ENCODE peak calls at places on chromosomes 4 and X, in eight cellular contexts. One of them, this sample, is unnamed.

GRCh38 chrX:53282313-53282712 is 929 bp upstream of the IQSEC2 start:
- DNase-seq in ovary: peak
- DNase-seq in endodermal cell: peak
- DNase-seq in spleen: no peak
- DNase-seq in pancreas: no peak
- DNase-seq in brain microvascular endothelial cell: no peak
- DNase-seq in CD8-positive, alpha-beta T cell: no peak
- DNase-seq in GM10248: no peak
- DNase-seq in this sample: no peak

GRCh38 chrX:17374619-17375360 is at the start of gene NHS:
- DNase-seq in brain microvascular endothelial cell: peak
- DNase-seq in endodermal cell: peak
- DNase-seq in ovary: peak
- DNase-seq in GM10248: no peak
- DNase-seq in pancreas: peak
- DNase-seq in spleen: peak
- DNase-seq in CD8-positive, alpha-beta T cell: no peak
- DNase-seq in this sample: peak

GRCh38 chr4:119709418-119709817 is 80.8 kb upstream of the PDE5A start:
- DNase-seq in pancreas: no peak
- DNase-seq in GM10248: no peak
- DNase-seq in spleen: no peak
- DNase-seq in CD8-positive, alpha-beta T cell: no peak
- DNase-seq in ovary: no peak
- DNase-seq in brain microvascular endothelial cell: no peak
- DNase-seq in endodermal cell: no peak
- DNase-seq in this sample: no peak

GRCh38 chr4:52751349-52751911 is at the start of gene ERVMER34-1:
- DNase-seq in pancreas: peak
- DNase-seq in GM10248: no peak
- DNase-seq in ovary: peak
- DNase-seq in brain microvascular endothelial cell: peak
- DNase-seq in endodermal cell: peak
- DNase-seq in CD8-positive, alpha-beta T cell: no peak
- DNase-seq in spleen: no peak
- DNase-seq in this sample: peak

GRCh38 chr4:173466101-173466500 is 63.9 kb downstream of the HAND2 start:
- DNase-seq in spleen: no peak
- DNase-seq in GM10248: no peak
- DNase-seq in ovary: no peak
- DNase-seq in brain microvascular endothelial cell: no peak
- DNase-seq in pancreas: no peak
- DNase-seq in endodermal cell: no peak
- DNase-seq in CD8-positive, alpha-beta T cell: no peak
- DNase-seq in this sample: no peak

GRCh38 chr4:25563071-25563564 is 92.5 kb upstream of the SLC34A2 start:
- DNase-seq in GM10248: no peak
- DNase-seq in CD8-positive, alpha-beta T cell: no peak
- DNase-seq in pancreas: no peak
- DNase-seq in brain microvascular endothelial cell: no peak
- DNase-seq in endodermal cell: peak
- DNase-seq in ovary: no peak
- DNase-seq in spleen: no peak
- DNase-seq in this sample: no peak

GRCh38 chr4:113604955-113605354 is 156.6 kb downstream of the CAMK2D start:
- DNase-seq in endodermal cell: no peak
- DNase-seq in CD8-positive, alpha-beta T cell: no peak
- DNase-seq in ovary: no peak
- DNase-seq in spleen: no peak
- DNase-seq in pancreas: no peak
- DNase-seq in brain microvascular endothelial cell: peak
- DNase-seq in GM10248: no peak
- DNase-seq in this sample: no peak

GRCh38 chr4:1960170-1960825 is 48.5 kb downstream of the NELFA start:
- DNase-seq in ovary: no peak
- DNase-seq in GM10248: no peak
- DNase-seq in endodermal cell: no peak
- DNase-seq in brain microvascular endothelial cell: peak
- DNase-seq in spleen: no peak
- DNase-seq in CD8-positive, alpha-beta T cell: no peak
- DNase-seq in pancreas: no peak
- DNase-seq in this sample: no peak

GRCh38 chrX:91434351-91435168 is at the start of gene PABPC5:
- DNase-seq in spleen: peak
- DNase-seq in pancreas: peak
- DNase-seq in brain microvascular endothelial cell: peak
- DNase-seq in CD8-positive, alpha-beta T cell: no peak
- DNase-seq in GM10248: no peak
- DNase-seq in ovary: peak
- DNase-seq in endodermal cell: peak
- DNase-seq in this sample: peak

GRCh38 chrX:85698921-85699320 is 319.5 kb upstream of the POF1B start:
- DNase-seq in CD8-positive, alpha-beta T cell: no peak
- DNase-seq in endodermal cell: peak
- DNase-seq in brain microvascular endothelial cell: no peak
- DNase-seq in pancreas: peak
- DNase-seq in spleen: peak
- DNase-seq in GM10248: no peak
- DNase-seq in ovary: no peak
- DNase-seq in this sample: no peak

DNA sequence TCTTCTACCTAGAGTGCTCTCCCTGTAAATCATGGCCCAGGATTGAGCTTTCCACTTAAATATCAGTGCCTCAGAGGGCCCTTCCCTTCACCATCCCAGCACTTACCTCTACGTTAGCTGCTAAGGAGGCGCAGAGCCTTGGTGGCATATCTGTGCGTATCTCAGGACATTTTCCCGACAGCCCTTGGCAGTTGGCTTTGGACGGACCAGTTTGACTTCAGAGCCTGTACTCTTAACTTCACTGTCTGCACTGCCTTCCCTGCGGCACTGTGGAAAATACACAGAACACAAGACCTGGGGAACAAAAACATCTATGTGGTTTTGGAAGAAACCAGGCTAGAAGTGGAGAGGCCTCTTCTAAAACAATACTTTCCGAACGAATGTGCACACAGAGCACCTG is 2.4 kb downstream of the TADA2B start:
- DNase-seq in spleen: no peak
- DNase-seq in pancreas: no peak
- DNase-seq in brain microvascular endothelial cell: no peak
- DNase-seq in CD8-positive, alpha-beta T cell: no peak
- DNase-seq in GM10248: no peak
- DNase-seq in endodermal cell: no peak
- DNase-seq in ovary: peak
- DNase-seq in this sample: no peak
- TF ChIP-seq CTCF in spleen: no peak
- TF ChIP-seq CTCF in pancreas: no peak
- TF ChIP-seq CTCF in brain microvascular endothelial cell: no peak
- TF ChIP-seq CTCF in CD8-positive, alpha-beta T cell: no peak
- TF ChIP-seq CTCF in GM10248: no peak
- TF ChIP-seq CTCF in endodermal cell: no peak
- TF ChIP-seq CTCF in ovary: no peak
- TF ChIP-seq CTCF in this sample: no peak

GRCh38 chr4:183758006-183758734 is 99.1 kb downstream of the TRAPPC11 start:
- DNase-seq in CD8-positive, alpha-beta T cell: no peak
- DNase-seq in endodermal cell: peak
- DNase-seq in ovary: peak
- DNase-seq in pancreas: no peak
- DNase-seq in GM10248: no peak
- DNase-seq in brain microvascular endothelial cell: no peak
- DNase-seq in spleen: no peak
- DNase-seq in this sample: no peak
- TF ChIP-seq CTCF in CD8-positive, alpha-beta T cell: no peak
- TF ChIP-seq CTCF in endodermal cell: peak
- TF ChIP-seq CTCF in ovary: no peak
- TF ChIP-seq CTCF in pancreas: no peak
- TF ChIP-seq CTCF in GM10248: no peak
- TF ChIP-seq CTCF in brain microvascular endothelial cell: peak
- TF ChIP-seq CTCF in spleen: no peak
- TF ChIP-seq CTCF in this sample: no peak

GRCh38 chr4:98508825-98509539 is 149.4 kb downstream of the TSPAN5 start:
- DNase-seq in GM10248: no peak
- DNase-seq in spleen: no peak
- DNase-seq in pancreas: no peak
- DNase-seq in CD8-positive, alpha-beta T cell: no peak
- DNase-seq in endodermal cell: no peak
- DNase-seq in brain microvascular endothelial cell: peak
- DNase-seq in ovary: no peak
- DNase-seq in this sample: no peak

GRCh38 chr4:98507299-98507698 is 151.1 kb downstream of the TSPAN5 start:
- DNase-seq in endodermal cell: no peak
- DNase-seq in GM10248: no peak
- DNase-seq in CD8-positive, alpha-beta T cell: no peak
- DNase-seq in spleen: no peak
- DNase-seq in pancreas: no peak
- DNase-seq in ovary: no peak
- DNase-seq in brain microvascular endothelial cell: no peak
- DNase-seq in this sample: no peak

GRCh38 chr4:98508248-98508647 is 150.2 kb downstream of the TSPAN5 start:
- DNase-seq in brain microvascular endothelial cell: no peak
- DNase-seq in ovary: no peak
- DNase-seq in spleen: no peak
- DNase-seq in GM10248: no peak
- DNase-seq in endodermal cell: no peak
- DNase-seq in CD8-positive, alpha-beta T cell: no peak
- DNase-seq in pancreas: no peak
- DNase-seq in this sample: no peak

GRCh38 chr4:98505991-98506390 is 152.4 kb downstream of the TSPAN5 start:
- DNase-seq in GM10248: no peak
- DNase-seq in ovary: no peak
- DNase-seq in brain microvascular endothelial cell: no peak
- DNase-seq in endodermal cell: no peak
- DNase-seq in spleen: no peak
- DNase-seq in pancreas: no peak
- DNase-seq in CD8-positive, alpha-beta T cell: no peak
- DNase-seq in this sample: no peak

DNA sequence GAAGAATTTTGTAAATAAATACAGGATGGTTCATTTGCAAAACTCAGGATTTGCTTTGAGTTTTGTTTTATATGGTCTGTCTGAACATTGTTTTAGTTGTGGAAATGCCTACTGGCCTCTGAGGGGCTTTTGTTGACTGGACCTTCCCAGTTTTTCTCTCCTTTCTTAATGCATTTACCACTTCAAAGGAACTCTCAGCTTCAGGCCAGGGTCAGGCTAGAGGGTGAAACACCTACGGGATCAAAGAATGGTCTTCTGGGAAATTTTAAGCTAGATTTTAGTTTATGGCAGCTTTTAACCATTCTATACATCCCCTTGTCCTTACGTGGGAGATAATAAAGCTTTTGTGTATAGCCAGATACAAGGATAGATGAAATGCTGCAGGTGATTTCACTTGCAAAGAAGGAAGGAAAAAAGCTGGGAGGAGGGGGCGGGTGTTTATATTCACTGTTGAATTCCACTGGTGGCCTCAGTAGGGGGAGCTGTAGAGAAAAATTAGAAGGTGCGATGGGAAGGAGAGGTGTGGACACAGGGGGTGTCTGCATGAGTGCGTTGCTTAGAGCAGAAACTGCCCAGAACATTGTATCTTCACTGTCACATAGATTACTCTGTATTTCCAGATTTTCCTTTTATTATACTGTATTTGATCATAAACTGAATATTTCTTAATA is 151.8 kb downstream of the TSPAN5 start:
- DNase-seq in spleen: no peak
- DNase-seq in brain microvascular endothelial cell: no peak
- DNase-seq in GM10248: no peak
- DNase-seq in CD8-positive, alpha-beta T cell: no peak
- DNase-seq in endodermal cell: peak
- DNase-seq in ovary: no peak
- DNase-seq in pancreas: no peak
- DNase-seq in this sample: no peak
- TF ChIP-seq CTCF in spleen: no peak
- TF ChIP-seq CTCF in brain microvascular endothelial cell: peak
- TF ChIP-seq CTCF in GM10248: no peak
- TF ChIP-seq CTCF in CD8-positive, alpha-beta T cell: no peak
- TF ChIP-seq CTCF in endodermal cell: peak
- TF ChIP-seq CTCF in ovary: no peak
- TF ChIP-seq CTCF in pancreas: no peak
- TF ChIP-seq CTCF in this sample: no peak

GRCh38 chrX:99394450-99394849 is 1015.6 kb downstream of the PCDH19 start:
- DNase-seq in brain microvascular endothelial cell: no peak
- DNase-seq in pancreas: no peak
- DNase-seq in endodermal cell: peak
- DNase-seq in ovary: no peak
- DNase-seq in GM10248: no peak
- DNase-seq in spleen: no peak
- DNase-seq in CD8-positive, alpha-beta T cell: no peak
- DNase-seq in this sample: no peak
- TF ChIP-seq CTCF in brain microvascular endothelial cell: no peak
- TF ChIP-seq CTCF in pancreas: no peak
- TF ChIP-seq CTCF in endodermal cell: peak
- TF ChIP-seq CTCF in ovary: no peak
- TF ChIP-seq CTCF in GM10248: no peak
- TF ChIP-seq CTCF in spleen: no peak
- TF ChIP-seq CTCF in CD8-positive, alpha-beta T cell: no peak
- TF ChIP-seq CTCF in this sample: no peak

DNA sequence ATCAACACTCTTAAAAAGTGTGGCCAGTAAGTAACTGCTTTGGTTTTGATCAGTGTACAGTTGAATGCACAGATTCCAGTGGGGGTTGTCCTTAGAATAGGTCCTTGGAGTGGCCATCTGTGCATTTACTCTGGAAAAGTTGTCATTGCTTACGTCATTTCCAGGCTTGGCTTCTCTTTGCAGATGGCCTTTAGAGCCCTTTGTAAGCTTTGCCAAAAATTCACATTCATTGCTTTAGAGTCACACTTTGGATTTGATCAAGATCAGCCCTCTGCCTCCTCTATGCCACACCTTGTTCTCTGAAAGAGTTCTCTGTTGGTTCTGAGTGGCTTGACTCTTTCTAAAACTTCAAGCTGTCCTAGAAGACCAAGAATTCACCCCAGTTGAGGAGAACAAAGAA is 83.9 kb downstream of the MAMLD1 start:
- DNase-seq in GM10248: no peak
- DNase-seq in ovary: no peak
- DNase-seq in endodermal cell: no peak
- DNase-seq in CD8-positive, alpha-beta T cell: no peak
- DNase-seq in brain microvascular endothelial cell: no peak
- DNase-seq in pancreas: no peak
- DNase-seq in spleen: no peak
- DNase-seq in this sample: no peak
- TF ChIP-seq CTCF in GM10248: no peak
- TF ChIP-seq CTCF in ovary: no peak
- TF ChIP-seq CTCF in endodermal cell: no peak
- TF ChIP-seq CTCF in CD8-positive, alpha-beta T cell: no peak
- TF ChIP-seq CTCF in brain microvascular endothelial cell: no peak
- TF ChIP-seq CTCF in pancreas: no peak
- TF ChIP-seq CTCF in spleen: no peak
- TF ChIP-seq CTCF in this sample: no peak

GRCh38 chr4:138981930-138982390 is 33.6 kb upstream of the NOCT start:
- DNase-seq in ovary: no peak
- DNase-seq in GM10248: no peak
- DNase-seq in pancreas: no peak
- DNase-seq in CD8-positive, alpha-beta T cell: no peak
- DNase-seq in brain microvascular endothelial cell: peak
- DNase-seq in endodermal cell: no peak
- DNase-seq in spleen: no peak
- DNase-seq in this sample: no peak
- TF ChIP-seq CTCF in ovary: peak
- TF ChIP-seq CTCF in GM10248: no peak
- TF ChIP-seq CTCF in pancreas: no peak
- TF ChIP-seq CTCF in CD8-positive, alpha-beta T cell: no peak
- TF ChIP-seq CTCF in brain microvascular endothelial cell: peak
- TF ChIP-seq CTCF in endodermal cell: peak
- TF ChIP-seq CTCF in spleen: peak
- TF ChIP-seq CTCF in this sample: no peak

GRCh38 chr4:176376032-176376614 is 56.4 kb downstream of the SPCS3 start:
- DNase-seq in ovary: no peak
- DNase-seq in pancreas: no peak
- DNase-seq in brain microvascular endothelial cell: no peak
- DNase-seq in endodermal cell: no peak
- DNase-seq in CD8-positive, alpha-beta T cell: no peak
- DNase-seq in spleen: no peak
- DNase-seq in GM10248: no peak
- DNase-seq in this sample: no peak
- TF ChIP-seq CTCF in ovary: no peak
- TF ChIP-seq CTCF in pancreas: no peak
- TF ChIP-seq CTCF in brain microvascular endothelial cell: peak
- TF ChIP-seq CTCF in endodermal cell: peak
- TF ChIP-seq CTCF in CD8-positive, alpha-beta T cell: peak
- TF ChIP-seq CTCF in spleen: peak
- TF ChIP-seq CTCF in GM10248: peak
- TF ChIP-seq CTCF in this sample: peak